ENCODE peak calls at places on chromosomes 3 and 15, in five cellular contexts. B, Z, H, E and N are unnamed samples.

GRCh38 chr15:70535071-70535954 is 228.0 kb downstream of the UACA start:
- DNase-seq in B (no peak), Z (no peak), H (peak), E (peak), N (no peak)

GRCh38 chr3:94249491-94250079 is 186.7 kb downstream of the NSUN3 start:
- DNase-seq in B (peak), Z (peak), H (peak), E (peak), N (peak)

GRCh38 chr15:53835309-53835708 is 75.8 kb upstream of the WDR72 start:
- DNase-seq in B (no peak), Z (no peak), H (no peak), E (no peak), N (no peak)

GRCh38 chr15:93109370-93110105 is 20.5 kb upstream of the RGMA start:
- DNase-seq in B (no peak), Z (no peak), H (no peak), E (no peak), N (no peak)

GRCh38 chr3:159829056-159829995 is 159.3 kb upstream of the IL12A start:
- DNase-seq in B (no peak), Z (peak), H (no peak), E (no peak), N (no peak)

GRCh38 chr15:69417581-69417980 is 3.4 kb downstream of the KIF23 start:
- DNase-seq in B (no peak), Z (peak), H (no peak), E (no peak), N (no peak)

GRCh38 chr3:29128004-29128403 is 152.9 kb upstream of the RBMS3 start:
- DNase-seq in B (no peak), Z (no peak), H (no peak), E (no peak), N (no peak)

GRCh38 chr3:15796771-15797599 is 794 bp downstream of the ANKRD28 start:
- DNase-seq in B (peak), Z (peak), H (peak), E (no peak), N (peak)

GRCh38 chr3:122646146-122646988 is 34.3 kb upstream of the PARP14 start:
- DNase-seq in B (no peak), Z (no peak), H (no peak), E (no peak), N (no peak)

GRCh38 chr3:185070491-185071335 is 82.1 kb downstream of the C3orf70 start:
- DNase-seq in B (no peak), Z (peak), H (no peak), E (no peak), N (no peak)

GRCh38 chr3:72306800-72307341 is 521.9 kb upstream of the PROK2 start:
- DNase-seq in B (no peak), Z (no peak), H (no peak), E (no peak), N (no peak)

GRCh38 chr15:85964471-85964870 is 115.2 kb upstream of the AGBL1 start:
- DNase-seq in B (no peak), Z (no peak), H (no peak), E (no peak), N (no peak)

GRCh38 chr15:66613743-66614142 is 47.9 kb upstream of the LCTL start:
- DNase-seq in B (no peak), Z (no peak), H (no peak), E (no peak), N (no peak)

GRCh38 chr15:40367038-40367672 is 9.1 kb downstream of the DISP2 start:
- DNase-seq in B (peak), Z (no peak), H (no peak), E (no peak), N (peak)

GRCh38 chr3:60552581-60552980 is 698.7 kb downstream of the FHIT start:
- DNase-seq in B (no peak), Z (peak), H (no peak), E (no peak), N (no peak)

GRCh38 chr3:183324083-183324482 is 71.0 kb downstream of the B3GNT5 start:
- DNase-seq in B (no peak), Z (peak), H (no peak), E (no peak), N (no peak)